ENCODE peak calls at places on chromosomes 16 and 17, in ten cellular contexts. One of them, this sample, is unnamed.
A peak's percentile ranks its signal among the peaks of the same experiment; 100 is the strongest.

GRCh38 chr16:15961060-15961511 is 11.7 kb downstream of the ABCC1 start:
- DNase-seq in neuronal stem cell: no peak
- DNase-seq in GM23248: no peak
- DNase-seq in uterus: no peak
- DNase-seq in endothelial cell of umbilical vein: peak; percentile 77
- DNase-seq in CD4-positive, alpha-beta memory T cell: peak; percentile 89
- DNase-seq in psoas muscle: no peak
- DNase-seq in MG63: peak; percentile 29
- DNase-seq in thoracic aorta: no peak
- DNase-seq in IMR-90: peak; percentile 68
- DNase-seq in this sample: peak; percentile 77

GRCh38 chr16:81707411-81708321 is 71.4 kb upstream of the PLCG2 start:
- DNase-seq in neuronal stem cell: no peak
- DNase-seq in GM23248: peak; percentile 80
- DNase-seq in uterus: no peak
- DNase-seq in endothelial cell of umbilical vein: peak; percentile 59
- DNase-seq in CD4-positive, alpha-beta memory T cell: no peak
- DNase-seq in psoas muscle: no peak
- DNase-seq in MG63: peak; percentile 55
- DNase-seq in thoracic aorta: no peak
- DNase-seq in IMR-90: peak; percentile 73
- DNase-seq in this sample: no peak

GRCh38 chr16:1194665-1195392 is 30.2 kb downstream of the TPSG1 start:
- DNase-seq in neuronal stem cell: no peak
- DNase-seq in GM23248: peak; percentile 28
- DNase-seq in uterus: no peak
- DNase-seq in endothelial cell of umbilical vein: no peak
- DNase-seq in CD4-positive, alpha-beta memory T cell: no peak
- DNase-seq in psoas muscle: no peak
- DNase-seq in MG63: no peak
- DNase-seq in thoracic aorta: no peak
- DNase-seq in IMR-90: no peak
- DNase-seq in this sample: no peak

GRCh38 chr17:4721203-4722135 is 9.8 kb upstream of the MED11 start:
- DNase-seq in neuronal stem cell: no peak
- DNase-seq in GM23248: no peak
- DNase-seq in uterus: no peak
- DNase-seq in endothelial cell of umbilical vein: peak; percentile 55
- DNase-seq in CD4-positive, alpha-beta memory T cell: no peak
- DNase-seq in psoas muscle: no peak
- DNase-seq in MG63: no peak
- DNase-seq in thoracic aorta: no peak
- DNase-seq in IMR-90: peak; percentile 80
- DNase-seq in this sample: no peak

GRCh38 chr17:47707884-47708283 is 13.9 kb downstream of the TBKBP1 start:
- DNase-seq in neuronal stem cell: no peak
- DNase-seq in GM23248: no peak
- DNase-seq in uterus: no peak
- DNase-seq in endothelial cell of umbilical vein: no peak
- DNase-seq in CD4-positive, alpha-beta memory T cell: no peak
- DNase-seq in psoas muscle: no peak
- DNase-seq in MG63: no peak
- DNase-seq in thoracic aorta: no peak
- DNase-seq in IMR-90: no peak
- DNase-seq in this sample: no peak

GRCh38 chr17:64411999-64412771 is 21.5 kb upstream of the PECAM1 start:
- DNase-seq in neuronal stem cell: peak; percentile 53
- DNase-seq in GM23248: peak; percentile 39
- DNase-seq in uterus: peak; percentile 53
- DNase-seq in endothelial cell of umbilical vein: peak; percentile 99
- DNase-seq in CD4-positive, alpha-beta memory T cell: no peak
- DNase-seq in psoas muscle: peak; percentile 65
- DNase-seq in MG63: no peak
- DNase-seq in thoracic aorta: no peak
- DNase-seq in IMR-90: no peak
- DNase-seq in this sample: no peak

GRCh38 chr16:8866884-8867482 is 1.8 kb downstream of the CARHSP1 start:
- DNase-seq in neuronal stem cell: no peak
- DNase-seq in GM23248: peak; percentile 64
- DNase-seq in uterus: peak; percentile 35
- DNase-seq in endothelial cell of umbilical vein: peak; percentile 31
- DNase-seq in CD4-positive, alpha-beta memory T cell: no peak
- DNase-seq in psoas muscle: no peak
- DNase-seq in MG63: no peak
- DNase-seq in thoracic aorta: no peak
- DNase-seq in IMR-90: no peak
- DNase-seq in this sample: no peak

GRCh38 chr17:74698069-74698468 is 14.7 kb downstream of the CD300LF start:
- DNase-seq in neuronal stem cell: no peak
- DNase-seq in GM23248: no peak
- DNase-seq in uterus: no peak
- DNase-seq in endothelial cell of umbilical vein: no peak
- DNase-seq in CD4-positive, alpha-beta memory T cell: no peak
- DNase-seq in psoas muscle: no peak
- DNase-seq in MG63: no peak
- DNase-seq in thoracic aorta: no peak
- DNase-seq in IMR-90: no peak
- DNase-seq in this sample: no peak

DNA sequence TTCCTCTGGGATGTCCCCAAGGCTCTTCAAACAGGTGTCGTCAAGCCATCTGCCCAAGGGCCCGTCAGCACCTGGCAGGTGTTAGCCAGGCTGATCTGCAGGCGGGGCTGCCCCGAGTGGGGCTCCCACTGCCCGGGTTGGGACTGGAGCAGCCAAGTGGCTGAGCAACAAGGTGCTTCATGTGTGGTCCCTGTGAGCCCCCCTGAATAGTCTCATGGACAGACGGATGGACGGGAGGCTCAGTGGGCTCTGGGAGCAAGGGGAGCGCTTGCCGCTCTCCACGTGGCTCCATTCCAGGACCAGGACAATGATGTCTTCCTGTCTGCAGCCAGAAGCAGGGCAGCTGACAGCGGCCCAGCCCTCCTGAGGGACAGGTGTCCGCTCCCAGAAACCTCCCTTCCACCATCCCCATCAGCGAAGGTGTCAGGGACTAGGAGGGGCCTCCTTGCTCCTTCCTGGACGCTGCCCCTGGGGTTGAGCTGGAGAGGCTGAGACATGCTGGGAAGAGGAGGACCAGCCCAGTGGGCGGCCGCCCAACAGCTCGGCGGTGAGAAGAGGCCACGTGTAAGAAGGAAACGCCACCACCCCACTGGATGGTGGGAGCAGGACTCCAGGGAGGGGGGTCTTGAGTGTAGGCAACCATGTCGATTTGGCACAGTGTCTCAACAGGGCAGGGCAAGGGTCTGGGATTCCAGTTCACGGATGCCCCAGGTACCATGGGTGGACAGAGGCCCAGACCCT is 9.6 kb downstream of the SNAI3 start:
- DNase-seq in neuronal stem cell: no peak
- DNase-seq in GM23248: no peak
- DNase-seq in uterus: no peak
- DNase-seq in endothelial cell of umbilical vein: no peak
- DNase-seq in CD4-positive, alpha-beta memory T cell: no peak
- DNase-seq in psoas muscle: no peak
- DNase-seq in MG63: no peak
- DNase-seq in thoracic aorta: no peak
- DNase-seq in IMR-90: no peak
- DNase-seq in this sample: no peak
- H3K4me3 ChIP-seq in neuronal stem cell: no peak overlapping the region
- H3K4me3 ChIP-seq in GM23248: no peak overlapping the region
- H3K4me3 ChIP-seq in uterus: no peak overlapping the region
- H3K4me3 ChIP-seq in endothelial cell of umbilical vein: no peak overlapping the region
- H3K4me3 ChIP-seq in CD4-positive, alpha-beta memory T cell: no peak overlapping the region
- H3K4me3 ChIP-seq in psoas muscle: no peak overlapping the region
- H3K4me3 ChIP-seq in MG63: no peak overlapping the region
- H3K4me3 ChIP-seq in thoracic aorta: no peak overlapping the region
- H3K4me3 ChIP-seq in IMR-90: no peak overlapping the region
- H3K4me3 ChIP-seq in this sample: no peak overlapping the region

DNA sequence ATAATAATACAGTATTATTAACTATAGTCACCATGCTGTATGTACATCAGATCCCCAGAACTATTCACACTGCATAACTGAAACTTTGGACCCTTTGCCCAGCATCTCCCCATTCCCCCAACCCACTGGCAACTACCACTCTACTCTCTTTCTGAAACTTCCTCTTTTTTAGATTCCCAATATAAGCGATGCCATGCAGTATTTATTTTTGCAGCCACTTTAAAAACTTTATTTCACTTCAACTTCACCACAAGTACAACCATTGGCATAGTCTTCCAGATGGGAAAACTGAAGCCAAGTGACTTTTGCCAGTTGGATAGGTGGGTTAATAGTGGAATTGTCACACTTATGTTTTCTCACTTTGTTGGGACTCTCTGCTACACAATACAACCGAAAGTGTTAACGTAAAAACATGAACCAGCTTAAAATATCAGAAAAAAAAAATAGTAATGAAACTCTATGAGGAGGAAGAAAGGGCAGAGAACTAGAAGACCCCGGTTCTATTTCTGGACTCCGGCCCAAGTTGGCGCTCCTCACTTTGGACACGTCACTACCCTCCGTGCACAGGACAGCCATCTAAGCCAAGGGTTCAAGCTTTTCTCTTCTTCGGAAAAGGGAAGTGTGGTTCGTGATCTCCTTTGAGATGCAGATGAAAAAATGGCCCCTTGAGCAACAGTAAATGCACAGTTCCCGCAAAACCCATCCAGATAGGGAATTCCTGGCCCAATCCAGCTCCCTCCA is 744 bp downstream of the SHCBP1 start:
- DNase-seq in neuronal stem cell: no peak
- DNase-seq in GM23248: peak; percentile 63
- DNase-seq in uterus: no peak
- DNase-seq in endothelial cell of umbilical vein: peak; percentile 6
- DNase-seq in CD4-positive, alpha-beta memory T cell: no peak
- DNase-seq in psoas muscle: no peak
- DNase-seq in MG63: peak; percentile 67
- DNase-seq in thoracic aorta: no peak
- DNase-seq in IMR-90: no peak
- DNase-seq in this sample: no peak
- H3K4me3 ChIP-seq in neuronal stem cell: peak overlapping the region; percentile 90
- H3K4me3 ChIP-seq in GM23248: peak overlapping the region; percentile 85
- H3K4me3 ChIP-seq in uterus: peak overlapping the region; percentile 42
- H3K4me3 ChIP-seq in endothelial cell of umbilical vein: peak overlapping the region; percentile 80
- H3K4me3 ChIP-seq in CD4-positive, alpha-beta memory T cell: peak overlapping the region; percentile 53
- H3K4me3 ChIP-seq in psoas muscle: peak overlapping the region; percentile 69
- H3K4me3 ChIP-seq in MG63: peak overlapping the region; percentile 83
- H3K4me3 ChIP-seq in thoracic aorta: peak overlapping the region; percentile 73
- H3K4me3 ChIP-seq in IMR-90: peak overlapping the region; percentile 60
- H3K4me3 ChIP-seq in this sample: peak overlapping the region; percentile 90

GRCh38 chr17:45660474-45660873 is 123.6 kb upstream of the CRHR1 start:
- DNase-seq in neuronal stem cell: peak; percentile 33
- DNase-seq in GM23248: no peak
- DNase-seq in uterus: no peak
- DNase-seq in endothelial cell of umbilical vein: no peak
- DNase-seq in CD4-positive, alpha-beta memory T cell: no peak
- DNase-seq in psoas muscle: no peak
- DNase-seq in MG63: no peak
- DNase-seq in thoracic aorta: no peak
- DNase-seq in IMR-90: no peak
- DNase-seq in this sample: no peak

GRCh38 chr17:45662432-45662831 is 121.7 kb upstream of the CRHR1 start:
- DNase-seq in neuronal stem cell: no peak
- DNase-seq in GM23248: no peak
- DNase-seq in uterus: no peak
- DNase-seq in endothelial cell of umbilical vein: no peak
- DNase-seq in CD4-positive, alpha-beta memory T cell: no peak
- DNase-seq in psoas muscle: no peak
- DNase-seq in MG63: no peak
- DNase-seq in thoracic aorta: no peak
- DNase-seq in IMR-90: no peak
- DNase-seq in this sample: no peak

GRCh38 chr17:45651145-45651713 is 132.9 kb upstream of the CRHR1 start:
- DNase-seq in neuronal stem cell: no peak
- DNase-seq in GM23248: no peak
- DNase-seq in uterus: no peak
- DNase-seq in endothelial cell of umbilical vein: no peak
- DNase-seq in CD4-positive, alpha-beta memory T cell: no peak
- DNase-seq in psoas muscle: no peak
- DNase-seq in MG63: no peak
- DNase-seq in thoracic aorta: no peak
- DNase-seq in IMR-90: no peak
- DNase-seq in this sample: no peak

GRCh38 chr17:45653616-45654015 is 130.5 kb upstream of the CRHR1 start:
- DNase-seq in neuronal stem cell: no peak
- DNase-seq in GM23248: no peak
- DNase-seq in uterus: no peak
- DNase-seq in endothelial cell of umbilical vein: no peak
- DNase-seq in CD4-positive, alpha-beta memory T cell: no peak
- DNase-seq in psoas muscle: no peak
- DNase-seq in MG63: no peak
- DNase-seq in thoracic aorta: no peak
- DNase-seq in IMR-90: no peak
- DNase-seq in this sample: no peak

DNA sequence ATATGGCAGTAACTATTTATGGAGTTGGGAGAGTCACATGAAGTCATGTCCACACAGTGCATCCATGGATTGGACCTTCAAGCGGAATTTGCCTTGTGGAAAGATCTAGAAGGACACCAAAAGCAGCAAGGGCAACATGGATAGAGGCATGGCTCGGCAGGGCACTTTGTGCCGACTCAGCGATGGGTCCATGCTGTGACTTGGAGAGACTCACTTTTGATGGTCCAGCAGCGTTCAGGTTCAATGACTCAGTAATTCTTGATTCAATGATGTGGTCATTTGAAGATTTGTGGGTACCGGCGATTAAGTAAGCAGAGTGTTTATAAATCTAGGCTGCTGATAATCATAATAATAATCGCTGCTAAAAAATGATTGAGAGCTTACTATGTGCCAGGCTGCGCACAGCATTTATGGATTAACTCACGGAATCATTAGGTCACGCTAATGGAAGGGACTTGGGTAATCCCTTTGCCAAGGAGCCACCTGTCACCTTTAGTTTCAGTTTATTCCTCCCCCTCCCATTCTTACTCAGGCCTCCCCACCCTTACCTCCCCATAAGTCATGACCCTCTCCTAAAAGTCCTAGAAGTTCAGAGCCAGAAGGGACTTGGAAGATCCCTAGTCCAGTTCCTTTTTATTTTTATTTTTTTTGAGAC is 127.5 kb upstream of the CRHR1 start:
- DNase-seq in neuronal stem cell: no peak
- DNase-seq in GM23248: no peak
- DNase-seq in uterus: no peak
- DNase-seq in endothelial cell of umbilical vein: no peak
- DNase-seq in CD4-positive, alpha-beta memory T cell: no peak
- DNase-seq in psoas muscle: no peak
- DNase-seq in MG63: no peak
- DNase-seq in thoracic aorta: no peak
- DNase-seq in IMR-90: no peak
- DNase-seq in this sample: no peak
- H3K4me3 ChIP-seq in neuronal stem cell: no peak overlapping the region
- H3K4me3 ChIP-seq in GM23248: no peak overlapping the region
- H3K4me3 ChIP-seq in uterus: no peak overlapping the region
- H3K4me3 ChIP-seq in endothelial cell of umbilical vein: no peak overlapping the region
- H3K4me3 ChIP-seq in CD4-positive, alpha-beta memory T cell: no peak overlapping the region
- H3K4me3 ChIP-seq in psoas muscle: no peak overlapping the region
- H3K4me3 ChIP-seq in MG63: no peak overlapping the region
- H3K4me3 ChIP-seq in thoracic aorta: no peak overlapping the region
- H3K4me3 ChIP-seq in IMR-90: no peak overlapping the region
- H3K4me3 ChIP-seq in this sample: no peak overlapping the region

DNA sequence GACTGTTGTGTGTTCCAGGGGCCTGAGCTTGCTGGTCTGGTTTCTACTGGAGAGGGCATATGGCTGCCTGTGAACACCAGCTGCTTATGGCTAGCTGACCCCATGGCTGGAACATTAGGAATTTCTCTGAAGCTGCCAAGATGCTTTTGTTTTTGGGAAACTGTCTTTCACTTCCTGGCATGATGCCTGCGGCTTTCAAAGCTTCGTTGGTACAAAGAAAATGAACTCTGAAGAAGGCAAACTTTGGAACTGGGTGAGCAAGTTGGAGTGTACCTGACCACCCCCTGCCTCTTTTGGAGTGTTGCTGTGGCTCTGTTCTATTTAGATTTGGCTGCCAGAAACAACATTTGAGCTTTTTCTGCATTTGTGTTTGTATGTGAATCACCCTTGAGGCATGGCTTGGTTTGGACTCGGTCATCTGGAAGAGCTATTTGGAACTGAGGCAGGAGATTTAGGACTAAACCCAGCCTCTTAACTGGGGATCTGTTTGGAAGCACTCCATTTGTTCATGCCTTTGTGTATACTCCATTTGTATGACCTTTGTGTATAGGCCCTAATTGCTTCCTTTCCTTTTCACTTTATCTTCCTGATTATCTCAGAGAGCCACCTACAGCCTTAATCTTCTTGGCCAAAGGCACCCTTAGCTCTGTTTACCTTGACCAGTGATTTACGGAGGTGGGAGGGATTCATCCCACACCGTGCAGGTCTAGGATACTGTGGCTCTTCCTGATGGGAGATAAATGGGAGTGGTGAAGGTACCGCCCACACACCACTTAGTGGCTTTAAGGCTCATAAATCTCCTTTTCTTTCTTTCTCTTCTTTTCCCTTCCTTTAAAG is 7.2 kb upstream of the CPHXL start:
- DNase-seq in neuronal stem cell: peak; percentile 24
- DNase-seq in GM23248: peak; percentile 78
- DNase-seq in uterus: peak; percentile 33
- DNase-seq in endothelial cell of umbilical vein: no peak
- DNase-seq in CD4-positive, alpha-beta memory T cell: no peak
- DNase-seq in psoas muscle: no peak
- DNase-seq in MG63: peak; percentile 88
- DNase-seq in thoracic aorta: no peak
- DNase-seq in IMR-90: peak; percentile 85
- DNase-seq in this sample: peak; percentile 72
- H3K4me3 ChIP-seq in neuronal stem cell: no peak overlapping the region
- H3K4me3 ChIP-seq in GM23248: peak overlapping the region; percentile 20
- H3K4me3 ChIP-seq in uterus: no peak overlapping the region
- H3K4me3 ChIP-seq in endothelial cell of umbilical vein: no peak overlapping the region
- H3K4me3 ChIP-seq in CD4-positive, alpha-beta memory T cell: no peak overlapping the region
- H3K4me3 ChIP-seq in psoas muscle: no peak overlapping the region
- H3K4me3 ChIP-seq in MG63: no peak overlapping the region
- H3K4me3 ChIP-seq in thoracic aorta: peak overlapping the region; percentile 44
- H3K4me3 ChIP-seq in IMR-90: no peak overlapping the region
- H3K4me3 ChIP-seq in this sample: no peak overlapping the region

This sample was measured in SJSA1.